ENCODE peak calls at places on chromosomes 5 and 9, in four cellular contexts. X is IMR-90, O is HepG2, B is K562. D is an unnamed sample.

GRCh38 chr5:37121465-37121864 is 127.7 kb downstream of the CPLANE1 start:
- DNase-seq in X (no peak), O (no peak), B (no peak), D (no peak)

GRCh38 chr9:114366334-114367128 is 21.3 kb downstream of the AKNA start:
- DNase-seq in X (peak), O (no peak), B (no peak), D (no peak)

GRCh38 chr5:159921721-159922120 is 5.4 kb downstream of the ADRA1B start:
- DNase-seq in X (no peak), O (no peak), B (no peak), D (no peak)

GRCh38 chr9:2174911-2175310 is 159.8 kb downstream of the SMARCA2 start:
- DNase-seq in X (no peak), O (no peak), B (no peak), D (no peak)

GRCh38 chr5:150295172-150295611 is 5.6 kb upstream of the CAMK2A start:
- DNase-seq in X (peak), O (peak), B (no peak), D (no peak)

GRCh38 chr5:156394642-156395393 is 67.9 kb downstream of the SGCD start:
- DNase-seq in X (peak), O (no peak), B (no peak), D (no peak)

GRCh38 chr9:134600431-134600830 is 41.2 kb upstream of the COL5A1 start:
- DNase-seq in X (no peak), O (no peak), B (no peak), D (no peak)

GRCh38 chr5:82728931-82729717 is 348.1 kb downstream of the TMEM167A start:
- DNase-seq in X (no peak), O (no peak), B (no peak), D (no peak)

GRCh38 chr5:34552686-34553085 is 103.4 kb upstream of the RAI14 start:
- DNase-seq in X (no peak), O (no peak), B (no peak), D (no peak)

GRCh38 chr9:86454701-86455402 is 100.6 kb upstream of the TUT7 start:
- DNase-seq in X (peak), O (no peak), B (no peak), D (no peak)

GRCh38 chr5:137621861-137622823 is 113.7 kb downstream of the KLHL3 start:
- DNase-seq in X (peak), O (no peak), B (no peak), D (no peak)

GRCh38 chr5:167207081-167207480 is 1084.4 kb upstream of the WWC1 start:
- DNase-seq in X (no peak), O (no peak), B (no peak), D (no peak)

GRCh38 chr5:156329197-156329611 is 2.2 kb downstream of the SGCD start:
- DNase-seq in X (no peak), O (no peak), B (no peak), D (no peak)

GRCh38 chr5:72427488-72428437 is 79.4 kb downstream of the ZNF366 start:
- DNase-seq in X (peak), O (no peak), B (no peak), D (no peak)

GRCh38 chr9:133709716-133710571 is 28.2 kb downstream of the SARDH start:
- DNase-seq in X (no peak), O (no peak), B (no peak), D (no peak)

GRCh38 chr9:81411961-81412360 is 277.4 kb downstream of the TLE1 start:
- DNase-seq in X (peak), O (no peak), B (no peak), D (no peak)

GRCh38 chr9:135359764-135360163 is 119.8 kb upstream of the PPP1R26 start:
- DNase-seq in X (no peak), O (no peak), B (no peak), D (no peak)

GRCh38 chr5:67511911-67512310 is 315.3 kb upstream of the CD180 start:
- DNase-seq in X (no peak), O (no peak), B (no peak), D (no peak)

GRCh38 chr5:164139423-164139822 is 634.0 kb downstream of the MAT2B start:
- DNase-seq in X (no peak), O (no peak), B (no peak), D (no peak)

GRCh38 chr5:135476615-135477493 is 24.7 kb upstream of the TIFAB start:
- DNase-seq in X (no peak), O (no peak), B (peak), D (no peak)

GRCh38 chr9:127021664-127022337 is 100.6 kb downstream of the ANGPTL2 start:
- DNase-seq in X (peak), O (no peak), B (no peak), D (no peak)

GRCh38 chr5:133706732-133707430 is 94.5 kb upstream of the FSTL4 start:
- DNase-seq in X (no peak), O (no peak), B (no peak), D (no peak)
- TF ChIP-seq MAZ in X (no peak), O (no peak), B (no peak), D (no peak)

GRCh38 chr5:139481122-139481533 is 1.4 kb downstream of the STING1 start:
- DNase-seq in X (no peak), O (no peak), B (peak), D (no peak)

GRCh38 chr5:139482050-139482889 is at the start of gene STING1:
- DNase-seq in X (peak), O (peak), B (peak), D (no peak)

GRCh38 chr5:139475865-139476651 is 5.3 kb downstream of the SMIM33 start:
- DNase-seq in X (no peak), O (no peak), B (peak), D (no peak)

GRCh38 chr5:139486201-139486600 is 3.6 kb upstream of the STING1 start:
- DNase-seq in X (no peak), O (no peak), B (peak), D (no peak)

DNA sequence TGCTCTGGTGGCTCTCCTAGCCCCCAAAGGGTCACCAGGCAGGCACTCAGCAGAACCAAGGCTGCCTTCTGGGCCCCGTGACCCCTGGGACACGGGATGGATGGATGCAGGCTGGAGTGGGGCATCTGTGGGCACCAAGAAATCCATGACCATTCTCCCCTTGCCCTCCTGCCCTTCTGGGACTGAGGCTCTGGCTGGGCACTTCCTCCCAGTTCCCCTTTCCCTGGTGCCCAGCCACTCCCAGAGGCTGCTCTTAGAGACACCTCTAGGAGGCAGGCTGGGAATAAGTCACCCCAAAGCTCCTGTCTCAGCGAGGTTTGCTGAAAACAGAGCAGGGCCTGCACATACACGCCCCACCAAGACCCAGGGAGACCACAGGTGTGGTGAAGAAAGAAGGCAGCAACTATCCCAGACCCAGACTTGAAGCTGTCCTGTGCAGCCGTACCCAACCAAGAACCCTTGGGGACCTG is 943 bp downstream of the STING1 start:
- DNase-seq in X (peak), O (no peak), B (peak), D (no peak)
- TF ChIP-seq RFX5 in X (no peak), O (no peak), B (no peak), D (no peak)

GRCh38 chr5:174183701-174184100 is 138.2 kb downstream of the NSG2 start:
- DNase-seq in X (no peak), O (no peak), B (no peak), D (no peak)
- H3K27ac ChIP-seq in X (no peak), O (no peak), B (no peak), D (no peak)

GRCh38 chr9:121283072-121283398 is 15.1 kb downstream of the GSN start:
- DNase-seq in X (no peak), O (no peak), B (no peak), D (no peak)

GRCh38 chr9:121279841-121280388 is 12.0 kb downstream of the GSN start:
- DNase-seq in X (no peak), O (no peak), B (no peak), D (no peak)

GRCh38 chr9:121282309-121283071 is 14.5 kb downstream of the GSN start:
- DNase-seq in X (peak), O (no peak), B (no peak), D (no peak)

GRCh38 chr9:121281614-121282291 is 13.8 kb downstream of the GSN start:
- DNase-seq in X (peak), O (peak), B (peak), D (peak)

GRCh38 chr9:121280715-121281613 is 13.0 kb downstream of the GSN start:
- DNase-seq in X (no peak), O (peak), B (no peak), D (no peak)
- TF ChIP-seq MAZ in X (no peak), O (no peak), B (no peak), D (no peak)

GRCh38 chr5:16691731-16692130 is 74.9 kb upstream of the RETREG1 start:
- DNase-seq in X (no peak), O (no peak), B (no peak), D (no peak)

GRCh38 chr5:16687898-16688297 is 71.1 kb upstream of the RETREG1 start:
- DNase-seq in X (no peak), O (no peak), B (no peak), D (no peak)

GRCh38 chr5:16690243-16690839 is 73.5 kb upstream of the RETREG1 start:
- DNase-seq in X (peak), O (peak), B (peak), D (peak)

GRCh38 chr5:16695779-16696178 is 79.0 kb upstream of the RETREG1 start:
- DNase-seq in X (no peak), O (no peak), B (no peak), D (no peak)

GRCh38 chr5:16693879-16694278 is 77.1 kb upstream of the RETREG1 start:
- DNase-seq in X (no peak), O (no peak), B (no peak), D (no peak)
- TF ChIP-seq RFX5 in X (no peak), O (no peak), B (no peak), D (no peak)

DNA sequence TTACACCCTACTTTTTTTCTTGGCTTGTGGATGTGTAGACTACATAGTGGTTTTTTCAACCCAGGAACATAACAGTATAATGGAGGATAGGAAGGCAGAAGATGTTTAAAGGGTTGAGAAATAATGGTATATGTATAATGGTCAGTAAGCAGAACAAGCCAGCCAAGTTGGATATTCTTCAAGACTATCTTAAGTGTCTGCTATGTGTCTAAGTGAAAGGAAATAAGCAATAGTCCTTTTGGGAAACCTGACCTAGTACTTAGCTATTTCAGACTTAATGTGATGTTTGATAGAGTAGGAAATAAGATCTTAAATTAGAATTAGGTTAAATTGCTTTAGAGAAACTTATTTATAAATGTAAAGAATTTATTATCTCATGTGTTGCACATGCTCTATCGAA is 85.7 kb downstream of the PTPDC1 start:
- DNase-seq in X (no peak), O (no peak), B (no peak), D (no peak)
- H3K27ac ChIP-seq in X (no peak), O (no peak), B (peak), D (no peak)

DNA sequence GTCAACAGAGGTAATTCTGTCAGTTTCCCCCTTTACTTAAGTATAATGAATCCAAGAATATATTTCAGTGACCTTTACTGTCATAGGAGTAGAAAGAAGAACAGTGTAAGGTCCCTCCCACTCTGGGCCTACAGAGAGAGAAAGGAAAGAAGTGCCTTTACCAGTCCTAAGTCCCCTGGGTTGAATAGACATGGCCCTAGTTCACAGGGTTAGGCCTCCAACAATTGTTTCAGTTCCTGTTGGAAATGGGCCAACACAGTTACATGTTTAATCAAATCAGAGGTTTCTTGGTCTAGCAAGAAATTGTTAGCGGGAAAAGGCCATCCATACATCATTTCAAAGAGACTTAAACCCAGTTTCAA is 605.6 kb downstream of the MTRR start:
- DNase-seq in X (no peak), O (no peak), B (no peak), D (no peak)
- TF ChIP-seq MAZ in X (no peak), O (no peak), B (no peak), D (no peak)

GRCh38 chr9:89008346-89009048 is 17.2 kb downstream of the S1PR3 start:
- DNase-seq in X (no peak), O (no peak), B (no peak), D (no peak)

GRCh38 chr9:89009049-89009840 is 18.0 kb downstream of the S1PR3 start:
- DNase-seq in X (no peak), O (no peak), B (no peak), D (no peak)

GRCh38 chr9:89006308-89006707 is 15.0 kb downstream of the S1PR3 start:
- DNase-seq in X (no peak), O (no peak), B (no peak), D (no peak)

GRCh38 chr9:89007041-89007440 is 15.8 kb downstream of the S1PR3 start:
- DNase-seq in X (no peak), O (no peak), B (no peak), D (no peak)

GRCh38 chr9:89007568-89007967 is 16.3 kb downstream of the S1PR3 start:
- DNase-seq in X (no peak), O (no peak), B (no peak), D (no peak)
- TF ChIP-seq RFX5 in X (no peak), O (no peak), B (no peak), D (no peak)

GRCh38 chr5:16518606-16519005 is 53.0 kb upstream of the ZNF622 start:
- DNase-seq in X (no peak), O (no peak), B (no peak), D (no peak)

GRCh38 chr5:16522096-16522495 is 56.5 kb upstream of the ZNF622 start:
- DNase-seq in X (no peak), O (no peak), B (no peak), D (no peak)

GRCh38 chr5:16520806-16521205 is 55.2 kb upstream of the ZNF622 start:
- DNase-seq in X (no peak), O (no peak), B (no peak), D (no peak)

GRCh38 chr5:16519435-16519834 is 53.8 kb upstream of the ZNF622 start:
- DNase-seq in X (no peak), O (no peak), B (no peak), D (no peak)

DNA sequence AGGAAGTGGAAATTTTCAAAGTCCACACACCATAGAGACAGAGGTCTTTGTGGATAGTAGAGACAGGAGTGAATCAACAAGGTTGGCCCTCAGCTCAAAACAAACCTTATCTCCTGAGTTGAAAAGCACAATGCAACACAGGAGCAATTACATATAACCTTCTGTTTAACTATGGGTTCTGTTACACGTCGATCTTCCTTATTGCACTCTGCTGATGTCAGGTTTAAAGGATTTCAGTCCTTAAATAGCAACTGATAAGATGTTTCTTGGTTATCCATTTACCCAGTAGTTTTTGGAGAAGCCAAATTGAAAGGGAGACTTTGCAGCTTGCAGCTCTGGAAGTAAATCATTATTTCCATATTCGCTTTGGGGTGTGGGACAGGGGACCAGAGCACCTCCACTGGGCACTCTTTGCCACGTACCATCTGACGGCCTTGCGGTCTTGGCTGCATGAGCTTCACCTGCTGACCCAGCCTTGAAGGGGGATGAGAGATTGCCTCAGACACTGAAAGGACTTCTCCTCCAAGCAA is 56.0 kb upstream of the ZNF622 start:
- DNase-seq in X (no peak), O (peak), B (no peak), D (peak)
- H3K27ac ChIP-seq in X (no peak), O (no peak), B (no peak), D (no peak)

D was measured in A549.